ENCODE peak calls at places on chromosomes 12 and 14, in six cellular contexts. One of them, this sample, is unnamed. For H3K9me3 and H3K4me1, the result is how much of the 10 kb centered on the place peaks cover.

GRCh38 chr14:105844047-105844630 is 317.8 kb downstream of the TMEM121 start:
- DNase-seq in Caco-2: no peak
- DNase-seq in tibial artery: no peak
- DNase-seq in MM.1S: no peak
- DNase-seq in vagina: no peak
- DNase-seq in adipocyte: no peak
- DNase-seq in this sample: no peak

GRCh38 chr12:96811083-96811482 is 96.0 kb upstream of the NEDD1 start:
- DNase-seq in Caco-2: peak
- DNase-seq in tibial artery: no peak
- DNase-seq in MM.1S: no peak
- DNase-seq in vagina: no peak
- DNase-seq in adipocyte: peak
- DNase-seq in this sample: no peak

GRCh38 chr14:104860414-104860813 is 4.7 kb upstream of the CEP170B start:
- DNase-seq in Caco-2: no peak
- DNase-seq in tibial artery: peak
- DNase-seq in MM.1S: no peak
- DNase-seq in vagina: no peak
- DNase-seq in adipocyte: no peak
- DNase-seq in this sample: no peak

GRCh38 chr14:78974691-78975090 is 804.5 kb downstream of the NRXN3 start:
- DNase-seq in Caco-2: no peak
- DNase-seq in tibial artery: no peak
- DNase-seq in MM.1S: no peak
- DNase-seq in vagina: no peak
- DNase-seq in adipocyte: no peak
- DNase-seq in this sample: no peak

GRCh38 chr14:94517641-94518257 is 8.5 kb upstream of the SERPINA12 start:
- DNase-seq in Caco-2: no peak
- DNase-seq in tibial artery: peak
- DNase-seq in MM.1S: no peak
- DNase-seq in vagina: no peak
- DNase-seq in adipocyte: no peak
- DNase-seq in this sample: no peak

GRCh38 chr12:92928962-92929915 is at the start of gene EEA1:
- DNase-seq in Caco-2: peak
- DNase-seq in tibial artery: peak
- DNase-seq in MM.1S: peak
- DNase-seq in vagina: peak
- DNase-seq in adipocyte: peak
- DNase-seq in this sample: peak

GRCh38 chr14:52950898-52951729 is at the start of gene FERMT2:
- DNase-seq in Caco-2: peak
- DNase-seq in tibial artery: peak
- DNase-seq in MM.1S: peak
- DNase-seq in vagina: no peak
- DNase-seq in adipocyte: peak
- DNase-seq in this sample: peak

GRCh38 chr12:15011162-15011561 is 38.3 kb downstream of the PDE6H start:
- DNase-seq in Caco-2: peak
- DNase-seq in tibial artery: no peak
- DNase-seq in MM.1S: peak
- DNase-seq in vagina: no peak
- DNase-seq in adipocyte: no peak
- DNase-seq in this sample: no peak

GRCh38 chr12:18719922-18720321 is 17.9 kb downstream of the PLCZ1 start:
- DNase-seq in Caco-2: no peak
- DNase-seq in tibial artery: no peak
- DNase-seq in MM.1S: no peak
- DNase-seq in vagina: no peak
- DNase-seq in adipocyte: no peak
- DNase-seq in this sample: no peak

GRCh38 chr14:48973136-48973535 is 613.0 kb downstream of the RPS29 start:
- DNase-seq in Caco-2: peak
- DNase-seq in tibial artery: no peak
- DNase-seq in MM.1S: no peak
- DNase-seq in vagina: no peak
- DNase-seq in adipocyte: no peak
- DNase-seq in this sample: no peak

GRCh38 chr14:47948981-47949380 is 273.6 kb upstream of the MDGA2 start:
- DNase-seq in Caco-2: no peak
- DNase-seq in tibial artery: no peak
- DNase-seq in MM.1S: no peak
- DNase-seq in vagina: no peak
- DNase-seq in adipocyte: no peak
- DNase-seq in this sample: no peak

GRCh38 chr14:105315211-105315721 is 718 bp downstream of the PACS2 start:
- DNase-seq in Caco-2: peak
- DNase-seq in tibial artery: peak
- DNase-seq in MM.1S: peak
- DNase-seq in vagina: no peak
- DNase-seq in adipocyte: peak
- DNase-seq in this sample: peak

GRCh38 chr14:74825008-74825407 is 50.9 kb downstream of the PROX2 start:
- DNase-seq in Caco-2: no peak
- DNase-seq in tibial artery: no peak
- DNase-seq in MM.1S: no peak
- DNase-seq in vagina: no peak
- DNase-seq in adipocyte: peak
- DNase-seq in this sample: no peak

GRCh38 chr12:19962192-19962591 is 406.1 kb upstream of the PDE3A start:
- DNase-seq in Caco-2: no peak
- DNase-seq in tibial artery: no peak
- DNase-seq in MM.1S: no peak
- DNase-seq in vagina: no peak
- DNase-seq in adipocyte: no peak
- DNase-seq in this sample: no peak

GRCh38 chr14:83441801-83442200 is 1908.1 kb upstream of the SEL1L start:
- DNase-seq in Caco-2: no peak
- DNase-seq in tibial artery: no peak
- DNase-seq in MM.1S: no peak
- DNase-seq in vagina: no peak
- DNase-seq in adipocyte: no peak
- DNase-seq in this sample: no peak

GRCh38 chr12:85283560-85283959 is 3.5 kb downstream of the ALX1 start:
- DNase-seq in Caco-2: no peak
- DNase-seq in tibial artery: no peak
- DNase-seq in MM.1S: no peak
- DNase-seq in vagina: no peak
- DNase-seq in adipocyte: no peak
- DNase-seq in this sample: peak

GRCh38 chr14:95140060-95140858 is 17.1 kb downstream of the DICER1 start:
- DNase-seq in Caco-2: no peak
- DNase-seq in tibial artery: no peak
- DNase-seq in MM.1S: no peak
- DNase-seq in vagina: no peak
- DNase-seq in adipocyte: peak
- DNase-seq in this sample: peak

GRCh38 chr14:101123639-101124525 is 220.4 kb upstream of the RTL1 start:
- DNase-seq in Caco-2: no peak
- DNase-seq in tibial artery: peak
- DNase-seq in MM.1S: no peak
- DNase-seq in vagina: peak
- DNase-seq in adipocyte: peak
- DNase-seq in this sample: no peak

GRCh38 chr14:75049731-75050201 is 1.5 kb downstream of the MLH3 start:
- DNase-seq in Caco-2: no peak
- DNase-seq in tibial artery: no peak
- DNase-seq in MM.1S: no peak
- DNase-seq in vagina: no peak
- DNase-seq in adipocyte: peak
- DNase-seq in this sample: no peak

GRCh38 chr12:40921563-40922163 is 229.4 kb downstream of the CNTN1 start:
- DNase-seq in Caco-2: no peak
- DNase-seq in tibial artery: no peak
- DNase-seq in MM.1S: peak
- DNase-seq in vagina: no peak
- DNase-seq in adipocyte: peak
- DNase-seq in this sample: no peak

GRCh38 chr12:113418213-113418879 is 3.8 kb upstream of the SDSL start:
- DNase-seq in Caco-2: peak
- DNase-seq in tibial artery: no peak
- DNase-seq in MM.1S: no peak
- DNase-seq in vagina: no peak
- DNase-seq in adipocyte: no peak
- DNase-seq in this sample: no peak

GRCh38 chr12:52557481-52557880 is 4.5 kb upstream of the KRT71 start:
- DNase-seq in Caco-2: no peak
- DNase-seq in tibial artery: no peak
- DNase-seq in MM.1S: no peak
- DNase-seq in vagina: no peak
- DNase-seq in adipocyte: no peak
- DNase-seq in this sample: no peak

GRCh38 chr12:117986705-117987469 is 18.1 kb upstream of the KSR2 start:
- DNase-seq in Caco-2: no peak
- DNase-seq in tibial artery: no peak
- DNase-seq in MM.1S: no peak
- DNase-seq in vagina: no peak
- DNase-seq in adipocyte: peak
- DNase-seq in this sample: no peak

GRCh38 chr14:30195946-30196345 is 268.3 kb upstream of the PRKD1 start:
- DNase-seq in Caco-2: no peak
- DNase-seq in tibial artery: no peak
- DNase-seq in MM.1S: no peak
- DNase-seq in vagina: no peak
- DNase-seq in adipocyte: peak
- DNase-seq in this sample: peak

GRCh38 chr12:72365151-72365550 is 93.0 kb downstream of the TRHDE start:
- DNase-seq in Caco-2: no peak
- DNase-seq in tibial artery: no peak
- DNase-seq in MM.1S: no peak
- DNase-seq in vagina: no peak
- DNase-seq in adipocyte: peak
- DNase-seq in this sample: no peak

GRCh38 chr12:75779891-75780501 is 251.6 kb downstream of the PHLDA1 start:
- DNase-seq in Caco-2: no peak
- DNase-seq in tibial artery: no peak
- DNase-seq in MM.1S: no peak
- DNase-seq in vagina: no peak
- DNase-seq in adipocyte: no peak
- DNase-seq in this sample: no peak

GRCh38 chr12:68636268-68636667 is 25.6 kb downstream of the RAP1B start:
- DNase-seq in Caco-2: peak
- DNase-seq in tibial artery: no peak
- DNase-seq in MM.1S: no peak
- DNase-seq in vagina: no peak
- DNase-seq in adipocyte: peak
- DNase-seq in this sample: no peak

GRCh38 chr14:21852061-21852664 is 178.5 kb upstream of the OR4E1 start:
- DNase-seq in Caco-2: peak
- DNase-seq in tibial artery: no peak
- DNase-seq in MM.1S: peak
- DNase-seq in vagina: no peak
- DNase-seq in adipocyte: peak
- DNase-seq in this sample: peak

GRCh38 chr12:86837246-86837645 is 581.1 kb upstream of the MGAT4C start:
- DNase-seq in Caco-2: no peak
- DNase-seq in tibial artery: no peak
- DNase-seq in MM.1S: no peak
- DNase-seq in vagina: no peak
- DNase-seq in adipocyte: no peak
- DNase-seq in this sample: peak

GRCh38 chr14:105710119-105711057 is 184.0 kb downstream of the TMEM121 start:
- DNase-seq in Caco-2: no peak
- DNase-seq in tibial artery: no peak
- DNase-seq in MM.1S: no peak
- DNase-seq in vagina: no peak
- DNase-seq in adipocyte: no peak
- DNase-seq in this sample: no peak

GRCh38 chr14:87343641-87344040 is 649.3 kb downstream of the GALC start:
- DNase-seq in Caco-2: no peak
- DNase-seq in tibial artery: no peak
- DNase-seq in MM.1S: no peak
- DNase-seq in vagina: no peak
- DNase-seq in adipocyte: no peak
- DNase-seq in this sample: no peak
- H3K9me3 ChIP-seq in Caco-2: under half
- H3K9me3 ChIP-seq in tibial artery: under half
- H3K9me3 ChIP-seq in MM.1S: under half
- H3K9me3 ChIP-seq in vagina: under half
- H3K9me3 ChIP-seq in adipocyte: under half
- H3K9me3 ChIP-seq in this sample: under half

GRCh38 chr12:101862245-101862644 is 15.1 kb upstream of the DRAM1 start:
- DNase-seq in Caco-2: no peak
- DNase-seq in tibial artery: no peak
- DNase-seq in MM.1S: no peak
- DNase-seq in vagina: no peak
- DNase-seq in adipocyte: peak
- DNase-seq in this sample: peak
- H3K4me1 ChIP-seq in Caco-2: under half
- H3K4me1 ChIP-seq in tibial artery: under half
- H3K4me1 ChIP-seq in MM.1S: under half
- H3K4me1 ChIP-seq in vagina: under half
- H3K4me1 ChIP-seq in adipocyte: under half
- H3K4me1 ChIP-seq in this sample: under half

GRCh38 chr14:61304678-61305077 is 16.7 kb upstream of the PRKCH start:
- DNase-seq in Caco-2: no peak
- DNase-seq in tibial artery: no peak
- DNase-seq in MM.1S: no peak
- DNase-seq in vagina: peak
- DNase-seq in adipocyte: no peak
- DNase-seq in this sample: no peak

GRCh38 chr14:61308198-61308597 is 13.2 kb upstream of the PRKCH start:
- DNase-seq in Caco-2: no peak
- DNase-seq in tibial artery: no peak
- DNase-seq in MM.1S: no peak
- DNase-seq in vagina: no peak
- DNase-seq in adipocyte: no peak
- DNase-seq in this sample: no peak
- H3K9me3 ChIP-seq in Caco-2: under half
- H3K9me3 ChIP-seq in tibial artery: under half
- H3K9me3 ChIP-seq in MM.1S: under half
- H3K9me3 ChIP-seq in vagina: under half
- H3K9me3 ChIP-seq in adipocyte: under half
- H3K9me3 ChIP-seq in this sample: under half

GRCh38 chr12:122979001-122979907 is 1.2 kb upstream of the ARL6IP4 start:
- DNase-seq in Caco-2: no peak
- DNase-seq in tibial artery: peak
- DNase-seq in MM.1S: no peak
- DNase-seq in vagina: no peak
- DNase-seq in adipocyte: no peak
- DNase-seq in this sample: no peak

GRCh38 chr12:122980192-122981035 is at the start of gene ARL6IP4:
- DNase-seq in Caco-2: peak
- DNase-seq in tibial artery: peak
- DNase-seq in MM.1S: peak
- DNase-seq in vagina: no peak
- DNase-seq in adipocyte: peak
- DNase-seq in this sample: peak

GRCh38 chr12:122981036-122981471 is 573 bp downstream of the ARL6IP4 start:
- DNase-seq in Caco-2: peak
- DNase-seq in tibial artery: no peak
- DNase-seq in MM.1S: no peak
- DNase-seq in vagina: no peak
- DNase-seq in adipocyte: no peak
- DNase-seq in this sample: no peak

GRCh38 chr12:122978507-122978955 is 1.9 kb upstream of the ARL6IP4 start:
- DNase-seq in Caco-2: no peak
- DNase-seq in tibial artery: peak
- DNase-seq in MM.1S: no peak
- DNase-seq in vagina: no peak
- DNase-seq in adipocyte: no peak
- DNase-seq in this sample: no peak

GRCh38 chr12:122979908-122980191 is 631 bp upstream of the ARL6IP4 start:
- DNase-seq in Caco-2: no peak
- DNase-seq in tibial artery: no peak
- DNase-seq in MM.1S: no peak
- DNase-seq in vagina: no peak
- DNase-seq in adipocyte: no peak
- DNase-seq in this sample: no peak
- H3K4me1 ChIP-seq in Caco-2: under half
- H3K4me1 ChIP-seq in tibial artery: under half
- H3K4me1 ChIP-seq in MM.1S: under half
- H3K4me1 ChIP-seq in vagina: half or more
- H3K4me1 ChIP-seq in adipocyte: half or more
- H3K4me1 ChIP-seq in this sample: under half